ENCODE peak calls at places on chromosomes 6 and 20, in nine cellular contexts. G is naive thymus-derived CD4-positive, alpha-beta T cell; P is OCI-LY7; Q is sciatic nerve; T is glutamatergic neuron; D is HFFc6; J is Kasumi-1; U is activated T-cell treated with anti-CD3 and anti-CD28 coated beads for 1 hour; O is right atrium auricular region. Y is an unnamed sample.

GRCh38 chr6:108914235-108915022 is 66.2 kb downstream of the ARMC2 start:
- DNase-seq in D (no peak), U (peak; percentile 18), G (peak; percentile 32), J (peak; percentile 27), P (peak; percentile 64), O (no peak), Q (no peak), T (no peak), Y (no peak)

GRCh38 chr6:2731281-2731909 is 19.3 kb downstream of the MYLK4 start:
- DNase-seq in Q (no peak), D (no peak), T (no peak), J (no peak), P (no peak), U (no peak), G (no peak), O (no peak), Y (no peak)

GRCh38 chr20:37573626-37574198 is 46.0 kb upstream of the BLCAP start:
- DNase-seq in J (no peak), U (no peak), T (no peak), Q (peak; percentile 28), O (no peak), P (no peak), D (no peak), G (no peak), Y (no peak)

GRCh38 chr6:25263602-25264001 is 15.6 kb upstream of the CARMIL1 start:
- DNase-seq in O (no peak), G (no peak), U (no peak), D (peak; percentile 81), J (no peak), P (no peak), Q (no peak), T (no peak), Y (no peak)

GRCh38 chr6:70652216-70652615 is 15.5 kb upstream of the SMAP1 start:
- DNase-seq in U (no peak), D (no peak), Q (no peak), J (no peak), G (no peak), T (no peak), O (no peak), P (no peak), Y (no peak)

GRCh38 chr6:137095651-137096238 is 51.0 kb upstream of the IL20RA start:
- DNase-seq in G (no peak), T (no peak), D (no peak), P (peak; percentile 88), O (no peak), J (no peak), U (no peak), Q (no peak), Y (no peak)

GRCh38 chr6:151276112-151276745 is 36.5 kb downstream of the AKAP12 start:
- DNase-seq in D (peak; percentile 15), U (no peak), P (no peak), O (peak; percentile 73), T (peak; percentile 73), G (no peak), J (no peak), Q (no peak), Y (no peak)

GRCh38 chr20:64151634-64152530 is 12.4 kb upstream of the MYT1 start:
- DNase-seq in Q (no peak), T (no peak), D (no peak), U (no peak), G (no peak), J (no peak), P (no peak), O (no peak), Y (no peak)

GRCh38 chr6:151773382-151773781 is 34.1 kb upstream of the ESR1 start:
- DNase-seq in D (no peak), J (no peak), U (no peak), G (no peak), Q (no peak), O (no peak), P (no peak), T (no peak), Y (no peak)

GRCh38 chr20:44688053-44688625 is 27.0 kb upstream of the CCN5 start:
- DNase-seq in D (no peak), O (no peak), Q (no peak), P (no peak), G (no peak), J (no peak), U (no peak), T (no peak), Y (no peak)

GRCh38 chr6:9139762-9140161 is 704.4 kb upstream of the SLC35B3 start:
- DNase-seq in G (no peak), Q (no peak), O (no peak), P (no peak), J (no peak), U (no peak), T (no peak), D (peak; percentile 81), Y (no peak)

GRCh38 chr6:13528777-13529343 is 41.5 kb upstream of the GFOD1 start:
- DNase-seq in Q (no peak), U (no peak), T (no peak), P (peak; percentile 21), D (no peak), O (no peak), J (no peak), G (no peak), Y (no peak)